ENCODE peak calls at places on chromosome 10, in four cellular contexts. O, Z, T and N are unnamed samples.

GRCh38 chr10:118638680-118639079 is 43.2 kb upstream of the PRLHR start:
- DNase-seq in O (no peak), Z (no peak), T (no peak), N (no peak)

GRCh38 chr10:127354992-127355391 is 158.6 kb upstream of the INSYN2A start:
- DNase-seq in O (peak; percentile 7), Z (no peak), T (no peak), N (no peak)

GRCh38 chr10:29735628-29736324 is 101.0 kb upstream of the SVIL start:
- DNase-seq in O (peak; percentile 89), Z (peak; percentile 94), T (no peak), N (peak; percentile 61)

GRCh38 chr10:895324-895723 is 36.2 kb downstream of the LARP4B start:
- DNase-seq in O (no peak), Z (no peak), T (no peak), N (no peak)

GRCh38 chr10:24723386-24723787 is 300 bp downstream of the ARHGAP21 start:
- DNase-seq in O (no peak), Z (no peak), T (no peak), N (no peak)

GRCh38 chr10:58892039-58892665 is 284.3 kb upstream of the PHYHIPL start:
- DNase-seq in O (no peak), Z (no peak), T (no peak), N (no peak)

GRCh38 chr10:3619276-3619675 is 165.7 kb downstream of the KLF6 start:
- DNase-seq in O (no peak), Z (no peak), T (no peak), N (no peak)

GRCh38 chr10:127840884-127841283 is 51.9 kb downstream of the CLRN3 start:
- DNase-seq in O (no peak), Z (no peak), T (no peak), N (no peak)

GRCh38 chr10:88428976-88429375 is 154.1 kb downstream of the RNLS start:
- DNase-seq in O (no peak), Z (no peak), T (no peak), N (no peak)

GRCh38 chr10:84191106-84191505 is 3.2 kb upstream of the CDHR1 start:
- DNase-seq in O (no peak), Z (no peak), T (no peak), N (no peak)

GRCh38 chr10:80493482-80494021 is 39.4 kb downstream of the TSPAN14 start:
- DNase-seq in O (no peak), Z (no peak), T (no peak), N (peak; percentile 89)

GRCh38 chr10:101902032-101902799 is 58.6 kb upstream of the KCNIP2 start:
- DNase-seq in O (no peak), Z (no peak), T (peak; percentile 77), N (no peak)

GRCh38 chr10:102710604-102711003 is 3.6 kb downstream of the ARL3 start:
- DNase-seq in O (peak; percentile 16), Z (no peak), T (no peak), N (peak; percentile 67)

GRCh38 chr10:118340486-118340885 is 1.6 kb downstream of the FAM204A start:
- DNase-seq in O (peak; percentile 14), Z (no peak), T (no peak), N (no peak)

GRCh38 chr10:66627156-66627555 is 298.7 kb upstream of the LRRTM3 start:
- DNase-seq in O (no peak), Z (no peak), T (no peak), N (peak; percentile 34)

GRCh38 chr10:126878594-126878993 is 26.6 kb upstream of the DOCK1 start:
- DNase-seq in O (no peak), Z (no peak), T (no peak), N (no peak)

GRCh38 chr10:8070440-8070839 is 16.0 kb downstream of the GATA3 start:
- DNase-seq in O (no peak), Z (no peak), T (no peak), N (no peak)

GRCh38 chr10:70272925-70273316 is 10.9 kb downstream of the NPFFR1 start:
- DNase-seq in O (peak; percentile 34), Z (no peak), T (peak; percentile 74), N (no peak)

GRCh38 chr10:110324201-110324804 is 19.6 kb upstream of the SMNDC1 start:
- DNase-seq in O (peak; percentile 16), Z (no peak), T (no peak), N (no peak)

GRCh38 chr10:110502851-110503301 is 5.2 kb downstream of the DUSP5 start:
- DNase-seq in O (no peak), Z (no peak), T (peak; percentile 93), N (no peak)

GRCh38 chr10:49600046-49600445 is 10.1 kb upstream of the SLC18A3 start:
- DNase-seq in O (no peak), Z (no peak), T (no peak), N (no peak)

GRCh38 chr10:61124748-61125147 is 180.8 kb upstream of the RHOBTB1 start:
- DNase-seq in O (no peak), Z (no peak), T (no peak), N (no peak)

GRCh38 chr10:104333037-104333727 is 5.1 kb downstream of the ITPRIP start:
- DNase-seq in O (peak; percentile 57), Z (no peak), T (no peak), N (no peak)

GRCh38 chr10:31648966-31649365 is 279.7 kb downstream of the ARHGAP12 start:
- DNase-seq in O (no peak), Z (no peak), T (no peak), N (no peak)

GRCh38 chr10:31647861-31648260 is 280.8 kb downstream of the ARHGAP12 start:
- DNase-seq in O (no peak), Z (no peak), T (no peak), N (no peak)

GRCh38 chr10:31644931-31645633 is 283.5 kb downstream of the ARHGAP12 start:
- DNase-seq in O (no peak), Z (no peak), T (no peak), N (no peak)

GRCh38 chr10:31646519-31646918 is 282.1 kb downstream of the ARHGAP12 start:
- DNase-seq in O (no peak), Z (no peak), T (no peak), N (no peak)

DNA sequence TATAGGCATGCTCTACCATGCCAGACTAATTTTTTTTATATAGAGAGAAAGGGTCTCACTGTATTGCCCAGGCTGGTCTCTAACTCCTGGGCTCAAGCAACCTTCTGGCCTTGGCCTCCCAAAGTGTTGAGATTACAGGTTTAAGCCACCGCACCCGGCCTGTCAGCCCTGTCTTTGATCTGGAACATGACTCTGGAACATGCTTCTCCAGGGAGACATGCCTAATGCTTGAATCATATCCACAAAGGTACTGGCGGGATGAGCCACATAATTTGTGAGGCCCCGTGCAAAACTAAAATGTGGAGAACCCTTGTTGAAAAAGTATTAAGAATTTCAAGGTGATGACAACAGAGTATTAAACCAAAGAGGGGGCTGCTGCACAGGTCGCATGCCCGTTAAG is 282.8 kb downstream of the ARHGAP12 start:
- DNase-seq in O (no peak), Z (no peak), T (no peak), N (no peak)
- TF ChIP-seq BRCA1 in O (no peak), Z (no peak), T (no peak), N (no peak)

DNA sequence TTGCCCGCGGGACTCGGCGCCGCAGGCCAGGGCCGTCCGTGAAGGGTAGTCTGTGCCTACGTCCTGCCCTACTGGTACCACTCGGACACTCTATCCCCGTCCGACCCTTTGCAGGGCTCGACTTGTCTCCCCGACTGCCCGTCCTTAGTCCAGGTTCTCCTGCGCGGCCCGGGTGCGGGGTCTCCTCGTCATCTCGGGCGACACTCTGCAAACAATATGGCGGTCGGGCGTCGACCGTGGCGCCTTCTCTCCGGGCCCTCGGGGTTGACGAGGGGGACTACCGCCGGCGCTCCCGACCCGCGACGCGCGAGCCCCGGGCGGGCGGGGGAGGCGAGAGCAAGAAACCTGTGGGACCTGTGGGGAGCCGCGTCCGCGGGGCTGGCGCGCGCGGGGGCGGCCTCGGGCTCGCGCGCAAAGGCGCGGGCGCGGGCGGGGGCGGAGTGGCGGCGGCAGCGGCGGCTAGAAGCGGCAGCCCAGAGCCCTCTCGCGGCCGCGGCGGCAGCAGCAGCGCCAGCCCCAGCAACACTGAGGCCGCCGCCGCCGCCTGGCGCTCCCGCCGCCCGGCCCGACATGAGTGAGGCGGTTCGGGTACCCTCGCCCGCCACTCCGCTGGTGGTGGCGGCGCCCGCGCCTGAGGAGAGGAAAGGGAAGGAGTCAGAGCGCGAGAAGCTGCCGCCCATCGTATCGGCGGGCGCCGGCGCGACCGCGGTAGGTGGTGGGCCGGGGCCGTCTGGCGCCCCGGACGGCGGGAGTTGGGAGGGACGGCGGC is at the start of gene HECTD2:
- DNase-seq in O (peak; percentile 82), Z (peak; percentile 88), T (no peak), N (peak; percentile 49)
- TF ChIP-seq BRCA1 in O (no peak), Z (no peak), T (no peak), N (peak; percentile 65)

GRCh38 chr10:117086545-117086944 is 51.5 kb downstream of the VAX1 start:
- DNase-seq in O (no peak), Z (no peak), T (no peak), N (no peak)
- TF ChIP-seq BRCA1 in O (no peak), Z (no peak), T (no peak), N (no peak)

DNA sequence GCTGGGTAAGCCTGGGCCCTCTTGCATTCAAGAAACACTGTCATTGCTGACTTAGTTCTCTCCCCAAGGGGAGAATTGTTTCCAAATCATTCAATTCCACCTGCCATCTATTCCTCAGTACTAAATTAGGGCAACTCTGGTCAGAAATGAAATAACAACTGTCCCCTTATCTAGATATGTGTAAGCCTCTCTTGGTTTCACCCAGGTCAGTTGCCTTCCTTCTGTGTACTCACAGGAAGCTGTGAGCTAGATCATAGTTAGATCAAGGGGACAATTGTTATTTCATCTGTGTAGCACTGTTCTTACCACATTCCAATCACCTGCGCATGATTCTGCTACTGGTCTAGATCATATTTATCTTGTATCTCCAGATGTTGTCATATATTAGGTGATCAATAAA is 483.0 kb upstream of the SORCS1 start:
- DNase-seq in O (no peak), Z (no peak), T (no peak), N (no peak)
- TF ChIP-seq BRCA1 in O (no peak), Z (no peak), T (no peak), N (no peak)